ENCODE peak calls at places on chromosomes 11 and 22, in nine cellular contexts. K, E, H, O, A, U, Q, V and P are unnamed samples.
A peak's percentile ranks its signal among the peaks of the same experiment; 100 is the strongest.

GRCh38 chr11:85661972-85662664 is 2.8 kb downstream of the CREBZF start:
- DNase-seq in O (no peak), E (no peak), Q (no peak), U (no peak), A (peak; percentile 38), V (no peak), H (no peak), K (no peak), P (no peak)

GRCh38 chr11:116697011-116697410 is 75.8 kb downstream of the BUD13 start:
- DNase-seq in A (no peak), H (no peak), Q (peak; percentile 15), V (no peak), E (peak; percentile 11), K (no peak), O (no peak), U (no peak), P (no peak)

GRCh38 chr11:86519064-86519911 is 144.6 kb downstream of the CCDC81 start:
- DNase-seq in V (no peak), K (peak; percentile 74), H (no peak), Q (no peak), A (peak; percentile 72), U (no peak), O (no peak), E (no peak), P (no peak)

GRCh38 chr11:13143486-13144297 is 133.9 kb upstream of the BMAL1 start:
- DNase-seq in U (peak; percentile 81), O (no peak), E (no peak), K (no peak), Q (no peak), H (no peak), V (no peak), A (no peak), P (no peak)

GRCh38 chr11:34614334-34615113 is 6.4 kb upstream of the EHF start:
- DNase-seq in A (peak; percentile 87), K (no peak), H (no peak), Q (no peak), V (no peak), E (no peak), O (no peak), U (no peak), P (no peak)

GRCh38 chr22:33620085-33620484 is 300.2 kb downstream of the LARGE1 start:
- DNase-seq in K (no peak), V (no peak), O (no peak), Q (no peak), U (no peak), E (no peak), A (no peak), H (no peak), P (no peak)

GRCh38 chr22:20867179-20868099 is 8.6 kb downstream of the SNAP29 start:
- DNase-seq in U (no peak), K (no peak), E (peak; percentile 48), O (peak; percentile 62), Q (no peak), H (no peak), V (peak; percentile 20), A (peak; percentile 62), P (no peak)

GRCh38 chr22:19629331-19629719 is 85.0 kb upstream of the SEPTIN5 start:
- DNase-seq in H (no peak), U (no peak), E (no peak), K (no peak), O (no peak), A (no peak), Q (peak; percentile 43), V (no peak), P (no peak)

GRCh38 chr11:113531575-113532451 is 56.6 kb upstream of the DRD2 start:
- DNase-seq in E (no peak), A (no peak), K (no peak), Q (no peak), H (no peak), V (no peak), U (no peak), O (no peak), P (no peak)

GRCh38 chr22:17085277-17086091 is 684 bp downstream of the IL17RA start:
- DNase-seq in E (no peak), O (peak; percentile 78), H (peak; percentile 8), V (peak; percentile 28), Q (peak; percentile 77), A (peak; percentile 4), K (no peak), U (no peak), P (peak; percentile 77)

GRCh38 chr11:78138694-78139421 is 568 bp downstream of the ALG8 start:
- DNase-seq in E (no peak), O (no peak), K (peak; percentile 28), H (no peak), A (no peak), V (peak; percentile 19), Q (no peak), U (peak; percentile 60), P (peak; percentile 49)

GRCh38 chr11:6920702-6921101 is at the start of gene OR2D3:
- DNase-seq in O (no peak), K (no peak), E (no peak), Q (no peak), H (no peak), A (no peak), V (no peak), U (no peak), P (no peak)

GRCh38 chr22:32217465-32217864 is 12.6 kb upstream of the RFPL2 start:
- DNase-seq in Q (no peak), O (no peak), A (no peak), H (no peak), V (no peak), K (no peak), U (no peak), E (no peak), P (no peak)

GRCh38 chr11:1547467-1548098 is 24.5 kb downstream of the DUSP8 start:
- DNase-seq in K (no peak), A (no peak), Q (no peak), E (no peak), V (no peak), O (no peak), H (no peak), U (no peak), P (peak; percentile 85)

GRCh38 chr11:13962562-13963168 is at the start of gene SPON1:
- DNase-seq in O (peak; percentile 88), H (peak; percentile 33), E (peak; percentile 34), V (peak; percentile 33), U (no peak), K (no peak), Q (no peak), A (peak; percentile 49), P (peak; percentile 89)

GRCh38 chr11:74220376-74220775 is 49.3 kb downstream of the PPME1 start:
- DNase-seq in V (no peak), U (peak; percentile 48), E (no peak), Q (no peak), A (no peak), H (no peak), K (no peak), O (no peak), P (no peak)

GRCh38 chr22:30640361-30640760 is 4.8 kb downstream of the SLC35E4 start:
- DNase-seq in E (no peak), K (no peak), O (no peak), A (no peak), H (no peak), V (no peak), Q (no peak), U (no peak), P (no peak)

GRCh38 chr22:30636226-30637077 is 871 bp downstream of the SLC35E4 start:
- DNase-seq in Q (no peak), V (peak; percentile 38), H (no peak), E (no peak), U (peak; percentile 50), O (peak; percentile 65), A (no peak), K (no peak), P (peak; percentile 67)

GRCh38 chr22:30634477-30635233 is 926 bp upstream of the SLC35E4 start:
- DNase-seq in Q (peak; percentile 93), O (peak; percentile 93), E (peak; percentile 88), U (peak; percentile 89), K (peak; percentile 83), V (peak; percentile 76), A (peak; percentile 89), H (peak; percentile 86), P (peak; percentile 93)

GRCh38 chr22:30635273-30636225 is at the start of gene SLC35E4:
- DNase-seq in E (peak; percentile 93), H (peak; percentile 94), A (peak; percentile 88), K (peak; percentile 76), Q (peak; percentile 97), O (peak; percentile 98), V (peak; percentile 92), U (peak; percentile 60), P (peak; percentile 99)

GRCh38 chr22:30637701-30638114 is 2.1 kb downstream of the SLC35E4 start:
- DNase-seq in A (no peak), K (no peak), U (peak; percentile 20), H (no peak), Q (no peak), O (no peak), V (no peak), E (no peak), P (peak; percentile 37)
- H3K4me3 ChIP-seq in A (no peak overlapping the region), K (peak overlapping the region; percentile 5), U (peak overlapping the region; percentile 74), H (no peak overlapping the region), Q (no peak overlapping the region), O (no peak overlapping the region), V (no peak overlapping the region), E (no peak overlapping the region), P (no peak overlapping the region)

DNA sequence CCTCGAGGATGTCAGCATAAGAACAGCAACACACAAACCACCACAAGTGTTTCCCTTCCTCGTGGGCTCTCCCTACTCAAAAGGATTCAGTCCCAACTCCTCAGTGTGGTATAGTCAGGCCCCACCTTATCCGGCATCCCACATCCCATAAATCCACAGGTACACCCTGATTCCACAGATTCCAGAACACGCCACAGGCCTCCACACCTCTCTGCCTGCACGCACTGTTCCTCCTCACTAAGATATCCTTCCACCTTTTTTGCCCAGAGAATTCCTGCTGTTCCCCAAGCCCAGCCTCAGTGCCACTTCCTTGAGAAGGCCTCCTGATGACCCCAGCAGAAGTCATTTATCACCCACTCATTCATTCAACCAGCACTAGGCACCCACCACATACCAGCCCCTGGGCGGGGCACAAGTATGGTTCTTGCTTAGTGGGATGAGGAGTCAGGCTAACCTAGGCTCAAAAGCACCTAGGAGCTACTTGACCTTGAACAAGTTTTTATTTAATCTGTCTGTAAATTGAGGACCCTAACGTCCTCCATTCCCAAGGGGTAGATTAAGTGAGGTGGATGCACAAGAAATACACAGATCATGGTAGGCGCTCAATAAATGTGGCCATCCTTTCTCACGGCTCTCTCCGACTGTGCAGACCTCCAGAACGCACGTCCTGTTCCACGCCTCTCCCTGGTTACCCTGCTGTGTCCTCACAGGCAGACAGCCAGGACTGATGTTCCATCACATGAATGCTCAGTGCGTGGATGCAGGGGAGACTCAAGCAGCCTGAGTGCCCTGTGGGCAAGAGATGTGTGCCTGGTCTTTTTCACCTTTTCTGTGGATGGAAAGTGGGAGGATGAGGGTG is 2.1 kb upstream of the KCNJ4 start:
- DNase-seq in Q (no peak), U (no peak), V (no peak), K (no peak), H (no peak), E (no peak), O (no peak), A (no peak), P (no peak)
- H3K27me3 ChIP-seq in Q (peaks cover 77% of the 10 kb centered on the region), U (peaks cover 49% of the 10 kb centered on the region), V (no peaks in the 10 kb centered on the region), K (peaks cover 58% of the 10 kb centered on the region), H (peaks cover 36% of the 10 kb centered on the region), E (no peaks in the 10 kb centered on the region), O (no peaks in the 10 kb centered on the region), A (peaks cover 62% of the 10 kb centered on the region), P (peaks cover 52% of the 10 kb centered on the region)

GRCh38 chr22:30575011-30575671 is 676 bp upstream of the GAL3ST1 start:
- DNase-seq in Q (peak; percentile 91), A (peak; percentile 75), V (peak; percentile 63), U (no peak), O (peak; percentile 78), K (peak; percentile 2), H (no peak), E (peak; percentile 35), P (peak; percentile 86)
- H3K4me3 ChIP-seq in Q (peak overlapping the region; percentile 39), A (no peak overlapping the region), V (no peak overlapping the region), U (no peak overlapping the region), O (no peak overlapping the region), K (no peak overlapping the region), H (no peak overlapping the region), E (no peak overlapping the region), P (peak overlapping the region; percentile 39)

GRCh38 chr11:119872911-119873310 is 143.9 kb upstream of the NECTIN1 start:
- DNase-seq in E (no peak), O (no peak), K (no peak), Q (no peak), V (no peak), U (no peak), H (no peak), A (no peak), P (no peak)
- H3K27me3 ChIP-seq in E (no peaks in the 10 kb centered on the region), O (no peaks in the 10 kb centered on the region), K (no peaks in the 10 kb centered on the region), Q (peaks cover 21% of the 10 kb centered on the region), V (no peaks in the 10 kb centered on the region), U (peaks cover 97% of the 10 kb centered on the region), H (no peaks in the 10 kb centered on the region), A (no peaks in the 10 kb centered on the region), P (no peaks in the 10 kb centered on the region)